ENCODE peak calls at places on chromosomes 13 and 19, in six cellular contexts. One of them, this sample, is unnamed.

GRCh38 chr19:45809643-45810159 is 5.4 kb downstream of the RSPH6A start:
- DNase-seq in sigmoid colon: no peak
- DNase-seq in neuronal stem cell: no peak
- DNase-seq in heart left ventricle: no peak
- DNase-seq in A549: no peak
- DNase-seq in SJSA1: peak; percentile 68
- DNase-seq in this sample: peak; percentile 87

GRCh38 chr19:35045667-35046300 is 4.3 kb downstream of the HPN start:
- DNase-seq in sigmoid colon: no peak
- DNase-seq in neuronal stem cell: no peak
- DNase-seq in heart left ventricle: no peak
- DNase-seq in A549: peak; percentile 95
- DNase-seq in SJSA1: no peak
- DNase-seq in this sample: no peak

GRCh38 chr19:1969176-1970002 is 28.4 kb downstream of the CSNK1G2 start:
- DNase-seq in sigmoid colon: no peak
- DNase-seq in neuronal stem cell: no peak
- DNase-seq in heart left ventricle: no peak
- DNase-seq in A549: no peak
- DNase-seq in SJSA1: no peak
- DNase-seq in this sample: no peak

GRCh38 chr13:112689498-112690241 is at the start of gene ATP11A:
- DNase-seq in sigmoid colon: peak; percentile 97
- DNase-seq in neuronal stem cell: peak; percentile 82
- DNase-seq in heart left ventricle: peak; percentile 96
- DNase-seq in A549: peak; percentile 82
- DNase-seq in SJSA1: peak; percentile 68
- DNase-seq in this sample: peak; percentile 88

GRCh38 chr19:42216653-42217521 is 590 bp downstream of the DEDD2 start:
- DNase-seq in sigmoid colon: peak; percentile 78
- DNase-seq in neuronal stem cell: peak; percentile 72
- DNase-seq in heart left ventricle: peak; percentile 54
- DNase-seq in A549: peak; percentile 66
- DNase-seq in SJSA1: no peak
- DNase-seq in this sample: peak; percentile 45

GRCh38 chr19:39032164-39032918 is at the start of gene FBXO27:
- DNase-seq in sigmoid colon: no peak
- DNase-seq in neuronal stem cell: peak; percentile 26
- DNase-seq in heart left ventricle: peak; percentile 48
- DNase-seq in A549: no peak
- DNase-seq in SJSA1: no peak
- DNase-seq in this sample: no peak

GRCh38 chr13:91351980-91352379 is 4.5 kb downstream of the MIR17HG start:
- DNase-seq in sigmoid colon: no peak
- DNase-seq in neuronal stem cell: no peak
- DNase-seq in heart left ventricle: no peak
- DNase-seq in A549: no peak
- DNase-seq in SJSA1: no peak
- DNase-seq in this sample: no peak

GRCh38 chr19:18112989-18113478 is 15.5 kb downstream of the MAST3 start:
- DNase-seq in sigmoid colon: peak; percentile 90
- DNase-seq in neuronal stem cell: peak; percentile 77
- DNase-seq in heart left ventricle: peak; percentile 79
- DNase-seq in A549: peak; percentile 71
- DNase-seq in SJSA1: peak; percentile 57
- DNase-seq in this sample: peak; percentile 85

GRCh38 chr19:45922281-45922680 is 7.7 kb upstream of the NANOS2 start:
- DNase-seq in sigmoid colon: no peak
- DNase-seq in neuronal stem cell: no peak
- DNase-seq in heart left ventricle: no peak
- DNase-seq in A549: peak; percentile 66
- DNase-seq in SJSA1: no peak
- DNase-seq in this sample: peak; percentile 33

GRCh38 chr13:78777973-78778372 is 119.0 kb upstream of the OBI1 start:
- DNase-seq in sigmoid colon: no peak
- DNase-seq in neuronal stem cell: no peak
- DNase-seq in heart left ventricle: no peak
- DNase-seq in A549: no peak
- DNase-seq in SJSA1: no peak
- DNase-seq in this sample: no peak

GRCh38 chr19:23437901-23438300 is 42.6 kb upstream of the ZNF91 start:
- DNase-seq in sigmoid colon: no peak
- DNase-seq in neuronal stem cell: no peak
- DNase-seq in heart left ventricle: no peak
- DNase-seq in A549: no peak
- DNase-seq in SJSA1: no peak
- DNase-seq in this sample: no peak

GRCh38 chr19:16736709-16737108 is 17.1 kb downstream of the NWD1 start:
- DNase-seq in sigmoid colon: no peak
- DNase-seq in neuronal stem cell: no peak
- DNase-seq in heart left ventricle: no peak
- DNase-seq in A549: no peak
- DNase-seq in SJSA1: no peak
- DNase-seq in this sample: peak; percentile 47

GRCh38 chr13:43363156-43363918 is 340.0 kb downstream of the DNAJC15 start:
- DNase-seq in sigmoid colon: no peak
- DNase-seq in neuronal stem cell: no peak
- DNase-seq in heart left ventricle: no peak
- DNase-seq in A549: no peak
- DNase-seq in SJSA1: peak; percentile 9
- DNase-seq in this sample: no peak

GRCh38 chr13:35465345-35465744 is 11.1 kb downstream of the MAB21L1 start:
- DNase-seq in sigmoid colon: no peak
- DNase-seq in neuronal stem cell: no peak
- DNase-seq in heart left ventricle: no peak
- DNase-seq in A549: no peak
- DNase-seq in SJSA1: no peak
- DNase-seq in this sample: no peak

GRCh38 chr19:14830702-14831101 is 4.3 kb downstream of the OR7A5 start:
- DNase-seq in sigmoid colon: no peak
- DNase-seq in neuronal stem cell: no peak
- DNase-seq in heart left ventricle: no peak
- DNase-seq in A549: no peak
- DNase-seq in SJSA1: no peak
- DNase-seq in this sample: no peak

GRCh38 chr19:58471736-58472135 is 4.4 kb upstream of the ZNF446 start:
- DNase-seq in sigmoid colon: no peak
- DNase-seq in neuronal stem cell: no peak
- DNase-seq in heart left ventricle: no peak
- DNase-seq in A549: no peak
- DNase-seq in SJSA1: no peak
- DNase-seq in this sample: no peak

GRCh38 chr13:30744056-30744684 is 8.8 kb downstream of the ALOX5AP start:
- DNase-seq in sigmoid colon: no peak
- DNase-seq in neuronal stem cell: no peak
- DNase-seq in heart left ventricle: peak; percentile 40
- DNase-seq in A549: peak; percentile 25
- DNase-seq in SJSA1: peak; percentile 20
- DNase-seq in this sample: no peak

GRCh38 chr19:49442793-49443365 is 1.6 kb upstream of the SLC17A7 start:
- DNase-seq in sigmoid colon: peak; percentile 97
- DNase-seq in neuronal stem cell: peak; percentile 92
- DNase-seq in heart left ventricle: peak; percentile 97
- DNase-seq in A549: peak; percentile 96
- DNase-seq in SJSA1: peak; percentile 86
- DNase-seq in this sample: peak; percentile 99

GRCh38 chr19:11446652-11447301 is 11.3 kb downstream of the PRKCSH start:
- DNase-seq in sigmoid colon: peak; percentile 78
- DNase-seq in neuronal stem cell: no peak
- DNase-seq in heart left ventricle: peak; percentile 50
- DNase-seq in A549: peak; percentile 70
- DNase-seq in SJSA1: peak; percentile 22
- DNase-seq in this sample: peak; percentile 50

GRCh38 chr19:28727133-28727834 is 485.7 kb downstream of the UQCRFS1 start:
- DNase-seq in sigmoid colon: no peak
- DNase-seq in neuronal stem cell: peak; percentile 56
- DNase-seq in heart left ventricle: no peak
- DNase-seq in A549: no peak
- DNase-seq in SJSA1: no peak
- DNase-seq in this sample: no peak

GRCh38 chr19:38392707-38393308 is 4.3 kb downstream of the SPRED3 start:
- DNase-seq in sigmoid colon: no peak
- DNase-seq in neuronal stem cell: no peak
- DNase-seq in heart left ventricle: no peak
- DNase-seq in A549: peak; percentile 66
- DNase-seq in SJSA1: no peak
- DNase-seq in this sample: no peak

DNA sequence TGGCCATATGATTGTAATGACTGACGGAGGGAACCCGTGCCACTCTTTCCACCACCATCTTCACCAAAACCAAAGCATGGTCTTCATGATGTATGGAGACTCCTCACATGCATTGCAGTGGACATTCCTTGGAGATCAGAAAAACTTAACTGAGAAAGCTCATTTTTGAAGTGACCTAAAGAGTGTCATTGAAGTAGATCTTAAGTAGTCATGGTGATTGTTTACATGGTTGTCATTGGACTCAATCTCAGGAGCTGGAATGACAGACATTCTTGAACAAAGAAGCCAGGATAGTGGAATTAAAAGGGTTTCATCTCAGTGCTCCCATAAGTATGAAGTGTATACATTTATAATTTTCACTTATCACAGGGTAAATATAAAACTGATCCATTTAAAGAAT is 236.7 kb upstream of the IPO5 start:
- DNase-seq in sigmoid colon: no peak
- DNase-seq in neuronal stem cell: no peak
- DNase-seq in heart left ventricle: no peak
- DNase-seq in A549: no peak
- DNase-seq in SJSA1: no peak
- DNase-seq in this sample: no peak
- H3K4me3 ChIP-seq in sigmoid colon: no peak overlapping the region
- H3K4me3 ChIP-seq in neuronal stem cell: no peak overlapping the region
- H3K4me3 ChIP-seq in heart left ventricle: no peak overlapping the region
- H3K4me3 ChIP-seq in A549: no peak overlapping the region
- H3K4me3 ChIP-seq in SJSA1: no peak overlapping the region
- H3K4me3 ChIP-seq in this sample: no peak overlapping the region

GRCh38 chr13:37090912-37091311 is 14.6 kb downstream of the CSNK1A1L start:
- DNase-seq in sigmoid colon: no peak
- DNase-seq in neuronal stem cell: no peak
- DNase-seq in heart left ventricle: no peak
- DNase-seq in A549: no peak
- DNase-seq in SJSA1: no peak
- DNase-seq in this sample: no peak
- H3K4me1 ChIP-seq in sigmoid colon: peaks cover 4% of the 10 kb centered on the region
- H3K4me1 ChIP-seq in neuronal stem cell: peaks cover 1% of the 10 kb centered on the region
- H3K4me1 ChIP-seq in heart left ventricle: no peaks in the 10 kb centered on the region
- H3K4me1 ChIP-seq in A549: no peaks in the 10 kb centered on the region
- H3K4me1 ChIP-seq in SJSA1: no peaks in the 10 kb centered on the region
- H3K4me1 ChIP-seq in this sample: no peaks in the 10 kb centered on the region

GRCh38 chr19:50959731-50960500 is 7.1 kb upstream of the KLK5 start:
- DNase-seq in sigmoid colon: no peak
- DNase-seq in neuronal stem cell: no peak
- DNase-seq in heart left ventricle: no peak
- DNase-seq in A549: no peak
- DNase-seq in SJSA1: no peak
- DNase-seq in this sample: no peak

GRCh38 chr19:50952890-50953289 is at the start of gene KLK5:
- DNase-seq in sigmoid colon: no peak
- DNase-seq in neuronal stem cell: no peak
- DNase-seq in heart left ventricle: no peak
- DNase-seq in A549: no peak
- DNase-seq in SJSA1: no peak
- DNase-seq in this sample: no peak

GRCh38 chr19:50963381-50963780 is 6.0 kb downstream of the KLK6 start:
- DNase-seq in sigmoid colon: no peak
- DNase-seq in neuronal stem cell: no peak
- DNase-seq in heart left ventricle: no peak
- DNase-seq in A549: no peak
- DNase-seq in SJSA1: no peak
- DNase-seq in this sample: no peak

GRCh38 chr19:50962245-50962644 is 7.1 kb downstream of the KLK6 start:
- DNase-seq in sigmoid colon: no peak
- DNase-seq in neuronal stem cell: no peak
- DNase-seq in heart left ventricle: no peak
- DNase-seq in A549: no peak
- DNase-seq in SJSA1: no peak
- DNase-seq in this sample: no peak

GRCh38 chr19:50957587-50957986 is 4.7 kb upstream of the KLK5 start:
- DNase-seq in sigmoid colon: no peak
- DNase-seq in neuronal stem cell: no peak
- DNase-seq in heart left ventricle: no peak
- DNase-seq in A549: no peak
- DNase-seq in SJSA1: no peak
- DNase-seq in this sample: no peak
- H3K27ac ChIP-seq in sigmoid colon: no peak overlapping the region
- H3K27ac ChIP-seq in neuronal stem cell: no peak overlapping the region
- H3K27ac ChIP-seq in heart left ventricle: no peak overlapping the region
- H3K27ac ChIP-seq in A549: no peak overlapping the region
- H3K27ac ChIP-seq in SJSA1: no peak overlapping the region
- H3K27ac ChIP-seq in this sample: no peak overlapping the region

DNA sequence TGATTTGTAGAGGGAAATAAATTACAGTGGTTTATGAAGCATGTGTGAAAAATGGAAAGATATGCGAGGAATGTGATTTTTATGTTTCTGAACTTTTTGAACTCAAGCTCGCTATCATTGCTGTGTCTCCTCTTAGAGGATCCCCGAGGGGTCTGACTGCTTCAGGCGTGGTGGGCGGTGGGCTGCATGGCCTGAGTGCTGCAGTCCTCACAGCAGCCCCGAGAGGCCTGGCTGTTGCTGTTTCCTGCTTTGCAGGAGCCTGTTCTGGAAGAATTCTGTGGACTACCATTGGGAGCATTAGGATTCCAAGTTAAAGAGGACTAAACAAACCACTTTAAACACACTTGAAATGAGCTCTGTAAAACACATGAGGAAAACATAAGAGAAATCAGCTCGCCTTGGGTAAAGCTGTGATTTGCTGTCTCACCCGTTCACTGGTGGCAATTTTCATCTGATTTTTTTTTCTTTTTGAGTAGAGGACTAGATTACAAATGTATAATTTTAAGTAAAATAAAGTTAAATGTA is 95.9 kb downstream of the ARHGEF7 start:
- DNase-seq in sigmoid colon: no peak
- DNase-seq in neuronal stem cell: no peak
- DNase-seq in heart left ventricle: no peak
- DNase-seq in A549: no peak
- DNase-seq in SJSA1: no peak
- DNase-seq in this sample: no peak
- H3K4me3 ChIP-seq in sigmoid colon: no peak overlapping the region
- H3K4me3 ChIP-seq in neuronal stem cell: no peak overlapping the region
- H3K4me3 ChIP-seq in heart left ventricle: peak overlapping the region; percentile 25
- H3K4me3 ChIP-seq in A549: no peak overlapping the region
- H3K4me3 ChIP-seq in SJSA1: peak overlapping the region; percentile 2
- H3K4me3 ChIP-seq in this sample: no peak overlapping the region

DNA sequence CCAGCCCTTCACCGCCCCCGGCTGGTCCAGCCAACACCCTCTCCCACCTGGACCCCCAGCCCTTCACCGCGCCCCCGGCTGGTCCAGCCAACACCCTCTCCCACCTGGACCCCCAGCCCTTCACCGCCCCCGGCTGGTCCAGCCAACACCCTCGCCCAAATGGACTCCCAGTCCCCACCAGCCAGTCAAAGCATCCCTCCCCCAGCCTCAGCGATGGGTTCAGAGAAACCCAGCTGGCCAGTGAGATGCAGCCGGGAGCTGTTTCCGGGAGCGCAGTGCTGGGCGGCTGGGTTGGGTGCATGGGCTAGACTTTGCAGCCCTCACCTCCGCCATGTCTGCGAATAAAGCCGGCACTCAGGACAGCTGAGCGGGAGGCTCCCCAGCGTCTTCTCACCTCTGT is 6.5 kb upstream of the CDC34 start:
- DNase-seq in sigmoid colon: no peak
- DNase-seq in neuronal stem cell: no peak
- DNase-seq in heart left ventricle: no peak
- DNase-seq in A549: no peak
- DNase-seq in SJSA1: no peak
- DNase-seq in this sample: no peak
- H3K4me1 ChIP-seq in sigmoid colon: no peaks in the 10 kb centered on the region
- H3K4me1 ChIP-seq in neuronal stem cell: peaks cover 4% of the 10 kb centered on the region
- H3K4me1 ChIP-seq in heart left ventricle: no peaks in the 10 kb centered on the region
- H3K4me1 ChIP-seq in A549: peaks cover 11% of the 10 kb centered on the region
- H3K4me1 ChIP-seq in SJSA1: peaks cover 16% of the 10 kb centered on the region
- H3K4me1 ChIP-seq in this sample: no peaks in the 10 kb centered on the region

GRCh38 chr13:107422421-107422820 is 792.9 kb downstream of the LIG4 start:
- DNase-seq in sigmoid colon: no peak
- DNase-seq in neuronal stem cell: no peak
- DNase-seq in heart left ventricle: no peak
- DNase-seq in A549: no peak
- DNase-seq in SJSA1: no peak
- DNase-seq in this sample: no peak
- H3K27ac ChIP-seq in sigmoid colon: no peak overlapping the region
- H3K27ac ChIP-seq in neuronal stem cell: no peak overlapping the region
- H3K27ac ChIP-seq in heart left ventricle: no peak overlapping the region
- H3K27ac ChIP-seq in A549: no peak overlapping the region
- H3K27ac ChIP-seq in SJSA1: peak overlapping the region; percentile 1
- H3K27ac ChIP-seq in this sample: no peak overlapping the region

This sample was measured in SJCRH30.